ENCODE peak calls at places on chromosomes 16 and 17, in seven cellular contexts. H, U, T, A, E, K and Z are unnamed samples.

GRCh38 chr16:76371441-76371840 is 94.2 kb downstream of the CNTNAP4 start:
- DNase-seq in U (no peak), A (no peak), H (no peak), E (no peak), T (no peak), K (no peak), Z (no peak)

GRCh38 chr16:49547448-49547847 is 173.8 kb downstream of the C16orf78 start:
- DNase-seq in T (no peak), U (no peak), E (no peak), A (no peak), H (no peak), K (no peak), Z (no peak)

GRCh38 chr16:48000622-48001021 is 155.2 kb downstream of the ABCC12 start:
- DNase-seq in K (no peak), H (no peak), U (no peak), E (no peak), A (no peak), T (no peak), Z (no peak)

GRCh38 chr16:15509051-15509592 is 74.7 kb downstream of the BMERB1 start:
- DNase-seq in T (no peak), E (no peak), H (no peak), A (no peak), K (no peak), U (no peak), Z (no peak)

GRCh38 chr16:27867122-27868110 is 196.1 kb downstream of the GSG1L start:
- DNase-seq in T (peak; percentile 85), U (peak; percentile 85), E (no peak), H (peak; percentile 83), K (peak; percentile 81), A (peak; percentile 3), Z (peak; percentile 73)

GRCh38 chr16:53912155-53912554 is 208.2 kb downstream of the FTO start:
- DNase-seq in T (no peak), K (peak; percentile 52), E (no peak), A (no peak), H (peak; percentile 7), U (no peak), Z (no peak)

GRCh38 chr16:57738844-57739243 is 3.3 kb downstream of the KATNB1 start:
- DNase-seq in T (no peak), A (no peak), K (no peak), H (no peak), E (no peak), U (no peak), Z (no peak)

GRCh38 chr17:29914819-29915537 is 15.1 kb downstream of the SSH2 start:
- DNase-seq in K (no peak), T (no peak), E (no peak), H (no peak), A (no peak), U (no peak), Z (no peak)

GRCh38 chr16:2150418-2151187 is 2.2 kb downstream of the RAB26 start:
- DNase-seq in U (no peak), T (peak; percentile 68), E (no peak), K (no peak), H (peak; percentile 69), A (no peak), Z (peak; percentile 73)

GRCh38 chr17:17118399-17118798 is 76.1 kb downstream of the MPRIP start:
- DNase-seq in A (no peak), E (no peak), K (peak; percentile 28), H (no peak), T (peak; percentile 52), U (no peak), Z (no peak)

GRCh38 chr16:18809165-18809564 is 7.8 kb upstream of the ARL6IP1 start:
- DNase-seq in H (no peak), T (no peak), U (no peak), K (no peak), A (no peak), E (no peak), Z (no peak)

GRCh38 chr17:17303847-17304490 is 796 bp downstream of the NT5M start:
- DNase-seq in T (no peak), K (no peak), A (no peak), H (no peak), U (no peak), E (no peak), Z (no peak)

GRCh38 chr17:72462396-72462795 is 341.6 kb downstream of the SOX9 start:
- DNase-seq in T (no peak), H (no peak), A (no peak), E (no peak), K (no peak), U (no peak), Z (no peak)

GRCh38 chr16:67655363-67655762 is 4.7 kb downstream of the ACD start:
- DNase-seq in K (no peak), E (no peak), T (no peak), A (no peak), U (no peak), H (no peak), Z (peak; percentile 29)

GRCh38 chr17:40437095-40437732 is 6.0 kb upstream of the IGFBP4 start:
- DNase-seq in U (no peak), K (no peak), T (no peak), E (no peak), A (no peak), H (no peak), Z (no peak)

GRCh38 chr17:78997231-78997741 is 12.3 kb downstream of the CANT1 start:
- DNase-seq in K (no peak), U (no peak), A (no peak), T (peak; percentile 32), H (no peak), E (no peak), Z (peak; percentile 69)

GRCh38 chr16:31181102-31181830 is 1.3 kb downstream of the FUS start:
- DNase-seq in U (peak; percentile 71), E (peak; percentile 63), T (peak; percentile 54), K (peak; percentile 38), A (no peak), H (no peak), Z (peak; percentile 77)

GRCh38 chr16:47016700-47017133 is 43.2 kb upstream of the DNAJA2 start:
- DNase-seq in H (peak; percentile 80), U (no peak), E (no peak), A (no peak), T (no peak), K (no peak), Z (no peak)

GRCh38 chr17:4206945-4207344 is 56.8 kb downstream of the ANKFY1 start:
- DNase-seq in E (no peak), K (no peak), T (no peak), H (peak; percentile 29), U (no peak), A (no peak), Z (no peak)

GRCh38 chr16:29656688-29657523 is 6.1 kb upstream of the SPN start:
- DNase-seq in U (no peak), H (no peak), T (no peak), A (no peak), E (no peak), K (no peak), Z (no peak)
- TF ChIP-seq CTCF in U (no peak), H (no peak), T (no peak), A (no peak), E (no peak), K (no peak), Z (no peak)

GRCh38 chr17:31013844-31014243 is 43.0 kb downstream of the RNF135 start:
- DNase-seq in H (no peak), U (no peak), E (no peak), A (no peak), K (no peak), T (no peak), Z (no peak)

GRCh38 chr17:31019004-31019403 is 48.2 kb downstream of the RNF135 start:
- DNase-seq in K (no peak), E (no peak), T (no peak), H (no peak), A (no peak), U (no peak), Z (no peak)

DNA sequence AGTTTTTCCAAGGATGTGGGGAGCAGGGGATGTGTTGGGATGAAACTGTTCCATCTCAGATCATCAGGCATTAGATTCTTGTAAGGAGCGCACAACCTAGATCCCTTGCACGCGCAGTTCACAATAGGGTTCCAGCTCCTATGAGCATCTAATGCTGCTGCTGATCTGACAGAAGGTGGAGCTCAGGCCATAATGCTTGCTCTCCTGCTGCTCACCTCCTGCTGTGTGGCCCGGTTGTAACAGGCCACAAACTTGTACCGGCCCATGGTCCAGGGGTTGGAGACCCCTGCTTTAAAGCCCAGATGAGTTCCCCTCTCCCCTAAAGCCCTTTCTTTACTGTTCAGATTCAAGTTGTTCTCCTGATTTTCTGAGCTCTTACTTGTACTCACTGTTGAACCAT is 44.8 kb downstream of the RNF135 start:
- DNase-seq in A (no peak), U (no peak), E (no peak), H (no peak), K (no peak), T (no peak), Z (no peak)
- TF ChIP-seq CTCF in A (no peak), U (no peak), E (no peak), H (no peak), K (no peak), T (no peak), Z (no peak)

GRCh38 chr17:50365165-50365564 is 7.8 kb downstream of the MRPL27 start:
- DNase-seq in K (no peak), E (no peak), U (no peak), H (no peak), T (no peak), A (no peak), Z (no peak)

GRCh38 chr17:50364061-50364458 is 8.9 kb downstream of the MRPL27 start:
- DNase-seq in A (no peak), E (no peak), H (no peak), U (no peak), T (no peak), K (no peak), Z (no peak)

GRCh38 chr17:50363217-50364060 is 9.5 kb downstream of the MRPL27 start:
- DNase-seq in E (no peak), T (no peak), K (no peak), U (no peak), H (no peak), A (no peak), Z (no peak)

GRCh38 chr17:50365649-50366393 is 7.2 kb downstream of the MRPL27 start:
- DNase-seq in K (no peak), A (no peak), E (no peak), T (no peak), U (no peak), H (no peak), Z (no peak)

GRCh38 chr17:50364715-50365114 is 8.3 kb downstream of the MRPL27 start:
- DNase-seq in H (no peak), U (no peak), A (no peak), K (peak; percentile 58), E (no peak), T (no peak), Z (no peak)
- TF ChIP-seq CTCF in H (no peak), U (no peak), A (no peak), K (peak; percentile 24), E (no peak), T (no peak), Z (no peak)

DNA sequence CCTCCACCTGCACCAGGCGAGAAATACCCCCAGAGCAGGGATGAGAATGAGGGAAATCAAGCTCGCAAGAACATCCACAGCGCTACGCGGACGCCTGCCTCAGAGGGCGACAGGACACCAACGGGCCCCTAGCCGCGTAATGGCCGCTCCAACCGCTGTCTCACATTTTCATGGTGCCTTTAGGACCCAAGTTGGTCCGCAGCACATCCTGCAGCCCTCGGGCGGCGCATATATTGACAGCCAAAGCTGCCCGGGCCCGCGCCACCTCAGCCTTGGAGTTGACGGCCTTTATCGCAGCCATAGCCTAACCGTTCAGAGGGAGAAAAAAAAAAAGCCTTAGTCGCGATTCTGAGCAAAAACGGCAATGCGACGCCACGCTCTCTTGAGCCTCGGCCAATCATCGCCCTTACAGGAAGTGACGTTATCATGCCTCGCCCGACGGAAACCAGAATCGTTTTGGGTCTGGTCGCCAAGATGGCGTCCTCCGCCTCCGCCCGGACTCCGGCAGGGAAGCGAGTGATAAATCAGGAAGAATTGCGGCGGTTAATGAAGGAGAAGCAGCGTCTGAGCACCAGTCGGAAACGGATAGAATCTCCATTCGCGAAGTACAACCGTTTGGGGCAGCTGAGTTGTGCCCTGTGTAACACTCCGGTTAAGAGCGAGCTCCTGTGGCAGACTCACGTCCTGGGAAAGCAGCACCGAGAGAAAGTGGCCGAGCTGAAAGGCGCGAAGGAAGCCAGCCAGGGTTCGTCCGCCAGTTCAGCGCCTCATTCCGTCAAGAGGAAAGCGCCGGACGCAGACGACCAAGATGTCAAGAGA is at the start of the genes CCT6B and ZNF830:
- DNase-seq in H (peak; percentile 95), U (peak; percentile 92), A (peak; percentile 81), E (peak; percentile 94), K (peak; percentile 96), T (peak; percentile 95), Z (peak; percentile 95)
- TF ChIP-seq CTCF in H (no peak), U (no peak), A (no peak), E (no peak), K (no peak), T (no peak), Z (no peak)